ENCODE peak calls at places on chromosomes 13 and 19, in nine cellular contexts. Q is uterus, B is cardiac fibroblast, U is bronchial epithelial cell, T is foreskin fibroblast, L is AG09309, Y is IMR-90, Z is left ventricle myocardium inferior, P is lower lobe of right lung. X is an unnamed sample.

GRCh38 chr13:106390360-106390759 is 145.1 kb downstream of the EFNB2 start:
- DNase-seq in L (no peak), U (no peak), P (no peak), T (no peak), B (no peak), Z (no peak), Y (no peak), Q (no peak), X (no peak)

GRCh38 chr13:24612726-24613125 is 67.5 kb upstream of the ATP12A start:
- DNase-seq in L (no peak), U (no peak), B (no peak), Z (no peak), Y (no peak), T (no peak), P (no peak), Q (no peak), X (no peak)

GRCh38 chr13:98975822-98976261 is 2.0 kb downstream of the DOCK9 start:
- DNase-seq in P (no peak), Y (no peak), U (no peak), Q (no peak), Z (no peak), L (no peak), B (no peak), T (no peak), X (no peak)

GRCh38 chr19:11044436-11044835 is 44.8 kb upstream of the LDLR start:
- DNase-seq in U (no peak), Y (no peak), P (no peak), T (no peak), L (no peak), Z (no peak), B (no peak), Q (peak), X (no peak)

GRCh38 chr13:79679334-79679733 is 198.4 kb downstream of the NDFIP2 start:
- DNase-seq in T (peak), Y (peak), P (peak), B (peak), L (peak), U (peak), Q (peak), Z (peak), X (no peak)

GRCh38 chr13:111895896-111896821 is 170.8 kb upstream of the SOX1 start:
- DNase-seq in U (no peak), B (no peak), Q (no peak), T (no peak), L (no peak), Y (no peak), P (no peak), Z (no peak), X (no peak)

GRCh38 chr13:42895781-42896180 is 96.3 kb downstream of the EPSTI1 start:
- DNase-seq in U (no peak), L (no peak), B (peak), Q (no peak), P (no peak), Z (no peak), T (no peak), Y (no peak), X (no peak)

GRCh38 chr13:80957019-80957650 is 616.2 kb upstream of the SPRY2 start:
- DNase-seq in Z (no peak), Y (no peak), Q (no peak), B (peak), P (no peak), U (no peak), L (no peak), T (no peak), X (no peak)

GRCh38 chr13:67416047-67416925 is 186.2 kb upstream of the PCDH9 start:
- DNase-seq in P (peak), Z (no peak), Y (peak), T (peak), B (peak), L (no peak), U (no peak), Q (no peak), X (no peak)

GRCh38 chr13:39815345-39816111 is 160.1 kb downstream of the COG6 start:
- DNase-seq in Y (no peak), T (peak), B (peak), L (no peak), Q (no peak), P (no peak), Z (no peak), U (no peak), X (no peak)

GRCh38 chr13:77207943-77208342 is 119.0 kb downstream of the MYCBP2 start:
- DNase-seq in T (peak), Q (no peak), Z (no peak), U (peak), L (peak), P (no peak), Y (peak), B (peak), X (peak)

GRCh38 chr13:89199138-89199537 is 1528.0 kb downstream of the SLITRK5 start:
- DNase-seq in B (no peak), Q (no peak), T (no peak), P (no peak), Z (no peak), Y (no peak), U (peak), L (no peak), X (no peak)

GRCh38 chr13:112959206-112959605 is 9.8 kb upstream of the MCF2L start:
- DNase-seq in Z (peak), Q (no peak), U (no peak), B (peak), L (no peak), Y (no peak), P (no peak), T (no peak), X (no peak)

GRCh38 chr13:88726075-88726474 is 1054.9 kb downstream of the SLITRK5 start:
- DNase-seq in Z (no peak), B (no peak), L (no peak), U (no peak), Q (no peak), Y (no peak), T (no peak), P (no peak), X (no peak)

GRCh38 chr13:76223999-76224398 is 587.9 kb downstream of the LMO7 start:
- DNase-seq in L (no peak), Z (no peak), P (no peak), Q (no peak), T (no peak), U (no peak), Y (no peak), B (no peak), X (no peak)

GRCh38 chr19:43841990-43842389 is 14.9 kb downstream of the ZNF283 start:
- DNase-seq in P (no peak), Q (no peak), Z (no peak), Y (no peak), L (no peak), T (no peak), U (no peak), B (no peak), X (no peak)

GRCh38 chr13:110304256-110304655 is 2.7 kb downstream of the COL4A1 start:
- DNase-seq in Q (peak), Z (no peak), Y (peak), P (no peak), L (no peak), U (no peak), B (peak), T (peak), X (no peak)

GRCh38 chr13:59345316-59345715 is 818.4 kb downstream of the DIAPH3 start:
- DNase-seq in B (peak), U (no peak), Q (peak), Y (no peak), P (no peak), Z (peak), L (no peak), T (no peak), X (no peak)

GRCh38 chr13:112877496-112877895 is 91.5 kb upstream of the MCF2L start:
- DNase-seq in T (no peak), U (no peak), Y (no peak), Z (peak), L (no peak), B (no peak), Q (no peak), P (peak), X (no peak)

GRCh38 chr13:48783831-48784230 is 130.1 kb downstream of the CYSLTR2 start:
- DNase-seq in U (no peak), T (no peak), Y (no peak), L (no peak), B (no peak), Z (no peak), Q (no peak), P (no peak), X (no peak)

GRCh38 chr13:48784906-48785555 is 131.3 kb downstream of the CYSLTR2 start:
- DNase-seq in B (no peak), L (no peak), U (no peak), T (no peak), P (no peak), Z (no peak), Q (no peak), Y (peak), X (no peak)

GRCh38 chr13:48780713-48781341 is 127.1 kb downstream of the CYSLTR2 start:
- DNase-seq in U (no peak), Y (no peak), B (no peak), T (no peak), Z (no peak), Q (no peak), P (no peak), L (no peak), X (no peak)

GRCh38 chr13:48782429-48782840 is 128.7 kb downstream of the CYSLTR2 start:
- DNase-seq in T (no peak), P (no peak), U (no peak), Q (no peak), Z (no peak), Y (no peak), L (no peak), B (no peak), X (no peak)

GRCh38 chr13:48783181-48783630 is 129.5 kb downstream of the CYSLTR2 start:
- DNase-seq in P (peak), T (peak), L (peak), B (peak), Y (peak), U (peak), Q (no peak), Z (peak), X (peak)
- TF ChIP-seq CTCF in P (no peak), T (no peak), L (peak), B (no peak), Y (peak), U (no peak), Q (no peak), Z (no peak), X (no peak)

DNA sequence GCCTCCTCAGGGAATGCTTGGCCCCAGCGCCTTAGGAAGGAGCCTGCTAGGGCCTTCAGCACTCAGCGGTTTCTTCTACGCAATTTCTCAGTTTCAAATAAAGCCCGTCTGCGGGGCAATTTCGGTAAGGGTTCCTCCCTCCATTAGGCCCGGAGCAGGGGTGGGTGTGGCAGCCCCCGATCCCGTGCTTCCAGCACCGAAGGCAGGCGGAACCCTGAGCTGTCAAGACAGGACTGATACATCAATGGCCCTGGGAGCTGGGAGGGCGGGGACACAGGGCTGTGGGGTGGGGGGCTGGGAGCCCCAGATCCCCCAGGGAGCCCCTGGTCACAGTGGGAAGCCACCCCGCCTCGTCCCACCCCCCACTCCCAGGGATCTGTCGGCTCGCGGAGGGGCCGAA is 9.3 kb upstream of the MYDGF start:
- DNase-seq in L (no peak), Q (no peak), Y (no peak), B (no peak), Z (no peak), U (no peak), T (no peak), P (no peak), X (no peak)
- H3K4me3 ChIP-seq in L (no peak), Q (no peak), Y (no peak), B (no peak), Z (no peak), U (no peak), T (no peak), P (no peak), X (no peak)

GRCh38 chr19:7328647-7329046 is 20.1 kb upstream of the ARHGEF18 start:
- DNase-seq in Z (no peak), L (no peak), Q (no peak), U (no peak), Y (no peak), T (no peak), B (no peak), P (no peak), X (no peak)

GRCh38 chr19:7331446-7331845 is 17.3 kb upstream of the ARHGEF18 start:
- DNase-seq in Q (no peak), L (no peak), Z (no peak), P (no peak), B (no peak), T (no peak), U (no peak), Y (no peak), X (no peak)

GRCh38 chr19:7327802-7328201 is 20.9 kb upstream of the ARHGEF18 start:
- DNase-seq in L (no peak), U (no peak), B (no peak), T (no peak), Z (no peak), Q (no peak), Y (no peak), P (no peak), X (no peak)

GRCh38 chr19:7326105-7326877 is 22.4 kb upstream of the ARHGEF18 start:
- DNase-seq in L (no peak), Q (no peak), U (peak), T (peak), Y (no peak), P (no peak), B (peak), Z (no peak), X (no peak)
- TF ChIP-seq CTCF in L (peak), Q (peak), U (peak), T (peak), Y (no peak), P (peak), B (peak), Z (peak), X (peak)

GRCh38 chr19:1672038-1672768 is 19.8 kb upstream of the TCF3 start:
- DNase-seq in Y (peak), L (no peak), Q (peak), T (peak), Z (no peak), P (peak), U (no peak), B (peak), X (no peak)
- H3K4me3 ChIP-seq in Y (peak), L (peak), Q (no peak), T (peak), Z (peak), P (peak), U (peak), B (peak), X (peak)

DNA sequence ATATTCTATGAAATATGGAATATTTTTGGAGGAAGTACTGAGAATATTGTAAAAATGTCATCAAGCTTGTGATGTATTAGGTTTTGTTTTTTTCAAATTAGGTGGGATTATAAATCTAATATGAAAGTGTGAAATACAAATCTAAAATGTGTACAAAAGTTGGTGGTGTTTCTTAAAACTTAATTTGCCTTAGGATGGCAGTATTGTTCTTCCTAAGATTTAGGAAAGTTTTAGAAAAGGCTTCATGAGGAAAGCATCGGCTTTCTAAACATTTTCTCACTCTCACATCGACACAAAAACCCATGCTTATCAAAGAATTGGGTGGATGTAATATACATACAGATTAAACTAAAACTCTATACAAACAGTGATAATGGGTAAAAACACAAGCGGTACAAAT is 972.0 kb upstream of the PCDH20 start:
- DNase-seq in P (no peak), U (no peak), Z (no peak), B (peak), Y (peak), L (no peak), Q (no peak), T (peak), X (no peak)
- TF ChIP-seq CTCF in P (no peak), U (no peak), Z (no peak), B (no peak), Y (peak), L (no peak), Q (no peak), T (no peak), X (no peak)

GRCh38 chr19:50658438-50659317 is 9.4 kb downstream of the C19orf81 start:
- DNase-seq in U (no peak), B (peak), P (peak), Q (peak), L (no peak), Z (peak), T (peak), Y (peak), X (no peak)
- H3K4me3 ChIP-seq in U (peak), B (peak), P (peak), Q (no peak), L (peak), Z (peak), T (peak), Y (peak), X (peak)

DNA sequence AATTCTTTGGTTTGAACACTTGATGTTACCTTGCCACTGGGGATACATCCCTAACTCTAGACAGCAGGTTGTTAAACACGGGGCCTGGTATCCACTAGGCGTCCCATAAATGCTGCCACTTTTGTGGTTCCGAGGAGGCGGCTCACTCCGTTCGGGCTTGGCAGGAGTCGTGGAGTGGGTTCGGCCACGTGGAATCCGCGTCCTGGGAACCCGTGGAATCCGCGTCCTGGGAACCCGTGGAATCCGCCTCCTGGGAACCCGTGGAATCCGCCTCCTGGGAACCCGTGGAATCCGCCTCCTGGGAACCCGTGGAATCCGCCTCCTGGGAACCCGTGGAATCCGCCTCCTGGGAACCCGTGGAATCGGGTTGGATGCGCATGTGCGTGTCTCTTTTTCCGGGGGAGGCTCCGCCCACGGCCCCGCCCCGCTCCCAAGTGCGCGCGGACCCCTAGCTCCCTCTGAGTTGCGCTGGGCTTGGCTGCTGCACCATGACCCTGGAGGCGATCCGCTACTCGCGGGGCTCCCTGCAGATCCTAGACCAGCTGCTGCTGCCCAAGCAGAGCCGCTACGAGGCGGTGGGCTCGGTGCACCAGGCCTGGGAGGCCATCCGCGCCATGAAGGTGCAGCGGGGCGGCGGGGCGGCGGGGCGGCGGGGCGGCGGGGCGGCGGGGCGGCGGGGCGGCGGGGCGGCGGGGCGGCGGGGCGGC is at the start of gene MRI1:
- DNase-seq in B (peak), U (no peak), T (peak), Y (peak), Z (peak), Q (peak), P (peak), L (no peak), X (no peak)
- TF ChIP-seq CTCF in B (no peak), U (no peak), T (no peak), Y (no peak), Z (no peak), Q (no peak), P (no peak), L (no peak), X (no peak)

GRCh38 chr19:46762245-46762890 is 16.1 kb upstream of the STRN4 start:
- DNase-seq in B (no peak), U (peak), Q (no peak), L (no peak), Z (no peak), Y (no peak), T (no peak), P (no peak), X (no peak)
- H3K4me3 ChIP-seq in B (no peak), U (no peak), Q (no peak), L (no peak), Z (no peak), Y (no peak), T (no peak), P (no peak), X (no peak)

DNA sequence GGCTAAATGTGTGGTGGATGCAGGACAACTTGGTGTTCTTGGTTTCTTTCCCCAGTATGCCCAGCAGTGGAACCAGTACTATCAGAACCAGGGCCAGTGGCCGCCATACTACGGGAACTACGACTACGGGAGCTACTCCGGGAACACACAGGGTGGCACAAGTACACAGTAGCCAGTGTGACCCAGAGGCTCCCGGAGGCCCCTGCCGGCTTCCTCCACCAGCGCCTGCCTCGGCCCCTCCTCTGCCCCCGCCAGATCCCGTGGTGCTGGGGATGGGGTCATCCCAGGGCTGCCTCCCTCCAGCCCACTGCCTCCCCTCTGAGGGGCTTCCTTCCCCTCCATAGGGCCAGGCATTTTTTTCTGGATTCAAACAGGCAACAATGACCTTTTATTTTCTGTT is 3.6 kb upstream of the CCDC97 start:
- DNase-seq in B (no peak), T (no peak), L (no peak), P (no peak), Z (no peak), Y (no peak), U (no peak), Q (no peak), X (no peak)
- TF ChIP-seq CTCF in B (no peak), T (no peak), L (no peak), P (no peak), Z (no peak), Y (no peak), U (no peak), Q (no peak), X (no peak)

GRCh38 chr19:42246869-42247630 is 4.6 kb upstream of the GSK3A start:
- DNase-seq in L (no peak), Z (no peak), P (no peak), Y (peak), U (no peak), T (no peak), Q (no peak), B (peak), X (no peak)

GRCh38 chr19:42246143-42246868 is 3.9 kb upstream of the GSK3A start:
- DNase-seq in Y (peak), P (peak), B (peak), Q (peak), T (peak), Z (peak), L (peak), U (peak), X (no peak)

GRCh38 chr19:42249149-42249750 is 5.7 kb downstream of the ERF start:
- DNase-seq in Z (no peak), Y (no peak), U (no peak), T (no peak), L (no peak), B (no peak), Q (no peak), P (no peak), X (no peak)

GRCh38 chr19:42248270-42249148 is 6.1 kb upstream of the GSK3A start:
- DNase-seq in Y (no peak), T (no peak), Z (no peak), L (no peak), B (no peak), P (no peak), U (no peak), Q (no peak), X (no peak)

DNA sequence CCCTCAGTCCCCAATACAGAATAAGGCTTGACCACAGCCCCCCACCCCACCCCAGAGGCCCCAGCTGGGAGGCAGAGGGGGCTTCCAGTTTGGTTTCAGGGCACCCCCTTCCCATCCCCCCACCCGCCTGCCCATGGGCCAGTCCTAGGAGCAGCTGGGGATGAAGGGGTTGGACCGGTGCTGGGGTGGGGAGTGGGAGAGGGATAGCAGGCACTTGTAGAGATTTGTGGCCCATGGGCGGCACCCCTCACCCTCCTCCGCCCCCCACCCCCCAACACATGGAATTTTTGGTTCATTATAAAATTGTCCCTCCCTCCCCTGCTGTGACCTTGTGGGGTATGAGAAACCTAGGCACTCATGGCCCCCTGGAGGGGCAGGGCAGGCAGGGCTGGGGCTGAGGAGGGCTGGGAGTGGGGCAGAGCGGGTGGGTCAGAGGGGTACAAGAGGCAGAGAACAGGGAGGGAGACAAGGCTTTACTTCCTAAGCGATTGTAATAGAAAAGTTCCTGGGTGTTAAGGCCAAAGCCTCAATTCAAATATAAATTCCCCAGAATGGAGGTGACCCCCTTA is 5.3 kb upstream of the GSK3A start:
- DNase-seq in Q (no peak), U (no peak), Y (no peak), B (no peak), P (no peak), L (no peak), T (no peak), Z (no peak), X (no peak)
- H3K4me3 ChIP-seq in Q (no peak), U (no peak), Y (no peak), B (no peak), P (no peak), L (no peak), T (no peak), Z (no peak), X (no peak)

X was measured in BJ.